ENCODE peak calls at places on chromosomes 5 and 9, in four cellular contexts. V, B, K and T are unnamed samples.
A peak's percentile ranks its signal among the peaks of the same experiment; 100 is the strongest.

GRCh38 chr9:93038918-93039317 is 19.6 kb upstream of the SUSD3 start:
- DNase-seq in K (no peak), B (no peak), V (no peak), T (no peak)

GRCh38 chr5:159824188-159825153 is 91.8 kb upstream of the ADRA1B start:
- DNase-seq in V (no peak), K (no peak), B (peak; percentile 64), T (no peak)

GRCh38 chr9:110850401-110851135 is 182.0 kb downstream of the MUSK start:
- DNase-seq in K (no peak), B (peak; percentile 29), V (no peak), T (no peak)

GRCh38 chr5:160448886-160449285 is 27.2 kb downstream of the PTTG1 start:
- DNase-seq in K (no peak), B (no peak), V (no peak), T (no peak)

GRCh38 chr5:11322133-11322532 is 561.1 kb upstream of the DAP start:
- DNase-seq in V (no peak), K (no peak), B (peak; percentile 46), T (no peak)

GRCh38 chr5:179437341-179438001 is 92.2 kb upstream of the ADAMTS2 start:
- DNase-seq in B (no peak), V (no peak), K (no peak), T (no peak)

GRCh38 chr9:134536101-134536900 is 105.3 kb upstream of the COL5A1 start:
- DNase-seq in B (peak; percentile 93), V (no peak), K (peak; percentile 90), T (peak; percentile 48)

GRCh38 chr5:88269222-88269771 is 652 bp upstream of the TMEM161B start:
- DNase-seq in K (peak; percentile 2), B (peak; percentile 57), V (no peak), T (no peak)

GRCh38 chr5:36685631-36686147 is 79.3 kb downstream of the SLC1A3 start:
- DNase-seq in K (no peak), V (no peak), B (no peak), T (no peak)

GRCh38 chr5:170773031-170773985 is 10.2 kb upstream of the GABRP start:
- DNase-seq in K (no peak), B (no peak), V (no peak), T (no peak)

GRCh38 chr5:148740966-148741742 is 85.3 kb upstream of the ADRB2 start:
- DNase-seq in K (peak; percentile 34), V (no peak), B (peak; percentile 64), T (no peak)

GRCh38 chr5:154168395-154168794 is 22.1 kb upstream of the GALNT10 start:
- DNase-seq in B (no peak), V (no peak), K (no peak), T (no peak)

GRCh38 chr9:36276840-36277239 is 18.6 kb upstream of the GNE start:
- DNase-seq in B (peak; percentile 84), V (no peak), K (peak; percentile 85), T (no peak)

GRCh38 chr9:18459958-18460584 is 13.9 kb upstream of the ADAMTSL1 start:
- DNase-seq in V (no peak), B (peak; percentile 94), K (no peak), T (no peak)

GRCh38 chr9:33329117-33329563 is 38.8 kb downstream of the NFX1 start:
- DNase-seq in K (peak; percentile 50), V (peak; percentile 55), B (peak; percentile 100), T (peak; percentile 81)

GRCh38 chr9:27572918-27573698 is at the start of gene C9orf72:
- DNase-seq in B (no peak), V (peak; percentile 83), K (peak; percentile 62), T (peak; percentile 76)